ENCODE peak calls at places on chromosomes 1 and 21, in nine cellular contexts. One of them, this sample, is unnamed.

GRCh38 chr1:32878183-32878582 is 7.5 kb upstream of the FNDC5 start:
- DNase-seq in left ventricle myocardium inferior: no peak
- DNase-seq in MM.1S: no peak
- DNase-seq in endodermal cell: no peak
- DNase-seq in CD8-positive, alpha-beta T cell: no peak
- DNase-seq in upper lobe of right lung: no peak
- DNase-seq in sigmoid colon: no peak
- DNase-seq in stomach: no peak
- DNase-seq in A673: no peak
- DNase-seq in this sample: no peak

GRCh38 chr1:6546326-6546725 is 8.0 kb downstream of the NOL9 start:
- DNase-seq in left ventricle myocardium inferior: no peak
- DNase-seq in MM.1S: no peak
- DNase-seq in endodermal cell: no peak
- DNase-seq in CD8-positive, alpha-beta T cell: no peak
- DNase-seq in upper lobe of right lung: no peak
- DNase-seq in sigmoid colon: no peak
- DNase-seq in stomach: no peak
- DNase-seq in A673: no peak
- DNase-seq in this sample: no peak

GRCh38 chr1:65824103-65824502 is 31.4 kb downstream of the PDE4B start:
- DNase-seq in left ventricle myocardium inferior: no peak
- DNase-seq in MM.1S: no peak
- DNase-seq in endodermal cell: no peak
- DNase-seq in CD8-positive, alpha-beta T cell: no peak
- DNase-seq in upper lobe of right lung: no peak
- DNase-seq in sigmoid colon: no peak
- DNase-seq in stomach: no peak
- DNase-seq in A673: no peak
- DNase-seq in this sample: no peak

GRCh38 chr1:239558992-239559391 is 172.6 kb downstream of the CHRM3 start:
- DNase-seq in left ventricle myocardium inferior: no peak
- DNase-seq in MM.1S: no peak
- DNase-seq in endodermal cell: no peak
- DNase-seq in CD8-positive, alpha-beta T cell: no peak
- DNase-seq in upper lobe of right lung: no peak
- DNase-seq in sigmoid colon: no peak
- DNase-seq in stomach: no peak
- DNase-seq in A673: no peak
- DNase-seq in this sample: no peak

GRCh38 chr21:24969068-24969467 is 638.2 kb downstream of the MRPL39 start:
- DNase-seq in left ventricle myocardium inferior: no peak
- DNase-seq in MM.1S: peak; percentile 11
- DNase-seq in endodermal cell: no peak
- DNase-seq in CD8-positive, alpha-beta T cell: no peak
- DNase-seq in upper lobe of right lung: no peak
- DNase-seq in sigmoid colon: no peak
- DNase-seq in stomach: no peak
- DNase-seq in A673: no peak
- DNase-seq in this sample: no peak

GRCh38 chr1:203270448-203270847 is 34.9 kb upstream of the BTG2 start:
- DNase-seq in left ventricle myocardium inferior: no peak
- DNase-seq in MM.1S: peak; percentile 36
- DNase-seq in endodermal cell: peak; percentile 65
- DNase-seq in CD8-positive, alpha-beta T cell: no peak
- DNase-seq in upper lobe of right lung: no peak
- DNase-seq in sigmoid colon: no peak
- DNase-seq in stomach: no peak
- DNase-seq in A673: no peak
- DNase-seq in this sample: no peak

GRCh38 chr21:38833122-38833521 is 27.4 kb downstream of the ETS2 start:
- DNase-seq in left ventricle myocardium inferior: no peak
- DNase-seq in MM.1S: no peak
- DNase-seq in endodermal cell: peak; percentile 58
- DNase-seq in CD8-positive, alpha-beta T cell: no peak
- DNase-seq in upper lobe of right lung: no peak
- DNase-seq in sigmoid colon: no peak
- DNase-seq in stomach: no peak
- DNase-seq in A673: no peak
- DNase-seq in this sample: no peak

GRCh38 chr21:45618846-45619485 is 24.6 kb upstream of the PCBP3 start:
- DNase-seq in left ventricle myocardium inferior: no peak
- DNase-seq in MM.1S: no peak
- DNase-seq in endodermal cell: peak; percentile 44
- DNase-seq in CD8-positive, alpha-beta T cell: no peak
- DNase-seq in upper lobe of right lung: peak; percentile 49
- DNase-seq in sigmoid colon: no peak
- DNase-seq in stomach: no peak
- DNase-seq in A673: no peak
- DNase-seq in this sample: no peak

GRCh38 chr1:226397011-226397926 is 10.6 kb downstream of the PARP1 start:
- DNase-seq in left ventricle myocardium inferior: no peak
- DNase-seq in MM.1S: no peak
- DNase-seq in endodermal cell: no peak
- DNase-seq in CD8-positive, alpha-beta T cell: no peak
- DNase-seq in upper lobe of right lung: no peak
- DNase-seq in sigmoid colon: no peak
- DNase-seq in stomach: no peak
- DNase-seq in A673: no peak
- DNase-seq in this sample: no peak

GRCh38 chr1:155012052-155012546 is 9.5 kb downstream of the ZBTB7B start:
- DNase-seq in left ventricle myocardium inferior: peak; percentile 69
- DNase-seq in MM.1S: no peak
- DNase-seq in endodermal cell: peak; percentile 97
- DNase-seq in CD8-positive, alpha-beta T cell: no peak
- DNase-seq in upper lobe of right lung: peak; percentile 89
- DNase-seq in sigmoid colon: peak; percentile 90
- DNase-seq in stomach: peak; percentile 70
- DNase-seq in A673: peak; percentile 61
- DNase-seq in this sample: no peak

GRCh38 chr1:212485895-212486590 is 53.3 kb downstream of the NENF start:
- DNase-seq in left ventricle myocardium inferior: no peak
- DNase-seq in MM.1S: no peak
- DNase-seq in endodermal cell: peak; percentile 66
- DNase-seq in CD8-positive, alpha-beta T cell: no peak
- DNase-seq in upper lobe of right lung: peak; percentile 88
- DNase-seq in sigmoid colon: peak; percentile 83
- DNase-seq in stomach: peak; percentile 70
- DNase-seq in A673: no peak
- DNase-seq in this sample: no peak

GRCh38 chr1:202158810-202159533 is 1.4 kb downstream of the PTPN7 start:
- DNase-seq in left ventricle myocardium inferior: no peak
- DNase-seq in MM.1S: peak; percentile 75
- DNase-seq in endodermal cell: no peak
- DNase-seq in CD8-positive, alpha-beta T cell: no peak
- DNase-seq in upper lobe of right lung: peak; percentile 59
- DNase-seq in sigmoid colon: no peak
- DNase-seq in stomach: no peak
- DNase-seq in A673: no peak
- DNase-seq in this sample: no peak

DNA sequence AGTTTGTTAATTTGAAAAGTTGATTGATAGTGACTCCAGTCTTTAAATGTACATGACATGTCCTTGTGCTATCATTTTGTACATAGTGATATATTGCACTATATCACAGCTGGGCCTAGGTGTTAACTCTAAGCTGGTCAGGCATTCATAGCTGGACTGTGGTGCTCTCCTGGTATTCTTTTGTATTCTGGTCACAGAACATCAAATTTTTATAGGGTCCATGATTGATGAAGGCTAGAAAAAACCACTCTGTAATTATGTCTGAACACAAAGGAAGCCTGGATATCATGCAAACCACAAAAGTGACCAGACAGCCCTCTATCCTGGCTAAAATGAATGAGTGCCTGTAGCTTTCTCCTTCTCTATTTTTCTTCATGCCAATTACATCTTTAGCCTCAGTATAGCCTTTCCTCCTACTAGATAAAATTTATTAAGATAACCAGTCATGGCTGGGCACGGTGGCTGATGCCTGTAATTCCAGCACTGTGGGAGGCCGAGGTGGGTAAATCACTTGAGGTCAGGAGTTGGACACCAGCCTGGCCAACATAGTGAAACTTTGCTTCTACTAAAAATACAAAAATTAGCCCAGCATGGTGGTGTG is 134.9 kb upstream of the B3GALT2 start:
- DNase-seq in left ventricle myocardium inferior: no peak
- DNase-seq in MM.1S: no peak
- DNase-seq in endodermal cell: no peak
- DNase-seq in CD8-positive, alpha-beta T cell: no peak
- DNase-seq in upper lobe of right lung: no peak
- DNase-seq in sigmoid colon: no peak
- DNase-seq in stomach: no peak
- DNase-seq in A673: no peak
- DNase-seq in this sample: no peak
- H3K27ac ChIP-seq in left ventricle myocardium inferior: no peak overlapping the region
- H3K27ac ChIP-seq in MM.1S: no peak overlapping the region
- H3K27ac ChIP-seq in endodermal cell: no peak overlapping the region
- H3K27ac ChIP-seq in CD8-positive, alpha-beta T cell: no peak overlapping the region
- H3K27ac ChIP-seq in upper lobe of right lung: no peak overlapping the region
- H3K27ac ChIP-seq in sigmoid colon: no peak overlapping the region
- H3K27ac ChIP-seq in stomach: no peak overlapping the region
- H3K27ac ChIP-seq in A673: no peak overlapping the region
- H3K27ac ChIP-seq in this sample: no peak overlapping the region

GRCh38 chr21:41407541-41408460 is 18.2 kb upstream of the MX1 start:
- DNase-seq in left ventricle myocardium inferior: no peak
- DNase-seq in MM.1S: no peak
- DNase-seq in endodermal cell: peak; percentile 20
- DNase-seq in CD8-positive, alpha-beta T cell: no peak
- DNase-seq in upper lobe of right lung: no peak
- DNase-seq in sigmoid colon: no peak
- DNase-seq in stomach: no peak
- DNase-seq in A673: no peak
- DNase-seq in this sample: no peak

GRCh38 chr21:41410361-41410760 is 15.7 kb upstream of the MX1 start:
- DNase-seq in left ventricle myocardium inferior: no peak
- DNase-seq in MM.1S: no peak
- DNase-seq in endodermal cell: no peak
- DNase-seq in CD8-positive, alpha-beta T cell: no peak
- DNase-seq in upper lobe of right lung: no peak
- DNase-seq in sigmoid colon: no peak
- DNase-seq in stomach: no peak
- DNase-seq in A673: no peak
- DNase-seq in this sample: no peak

GRCh38 chr21:41410767-41411448 is 15.1 kb upstream of the MX1 start:
- DNase-seq in left ventricle myocardium inferior: no peak
- DNase-seq in MM.1S: no peak
- DNase-seq in endodermal cell: no peak
- DNase-seq in CD8-positive, alpha-beta T cell: no peak
- DNase-seq in upper lobe of right lung: no peak
- DNase-seq in sigmoid colon: no peak
- DNase-seq in stomach: no peak
- DNase-seq in A673: peak; percentile 28
- DNase-seq in this sample: no peak

GRCh38 chr21:41406340-41406739 is 19.7 kb upstream of the MX1 start:
- DNase-seq in left ventricle myocardium inferior: no peak
- DNase-seq in MM.1S: no peak
- DNase-seq in endodermal cell: no peak
- DNase-seq in CD8-positive, alpha-beta T cell: no peak
- DNase-seq in upper lobe of right lung: no peak
- DNase-seq in sigmoid colon: no peak
- DNase-seq in stomach: no peak
- DNase-seq in A673: no peak
- DNase-seq in this sample: no peak

DNA sequence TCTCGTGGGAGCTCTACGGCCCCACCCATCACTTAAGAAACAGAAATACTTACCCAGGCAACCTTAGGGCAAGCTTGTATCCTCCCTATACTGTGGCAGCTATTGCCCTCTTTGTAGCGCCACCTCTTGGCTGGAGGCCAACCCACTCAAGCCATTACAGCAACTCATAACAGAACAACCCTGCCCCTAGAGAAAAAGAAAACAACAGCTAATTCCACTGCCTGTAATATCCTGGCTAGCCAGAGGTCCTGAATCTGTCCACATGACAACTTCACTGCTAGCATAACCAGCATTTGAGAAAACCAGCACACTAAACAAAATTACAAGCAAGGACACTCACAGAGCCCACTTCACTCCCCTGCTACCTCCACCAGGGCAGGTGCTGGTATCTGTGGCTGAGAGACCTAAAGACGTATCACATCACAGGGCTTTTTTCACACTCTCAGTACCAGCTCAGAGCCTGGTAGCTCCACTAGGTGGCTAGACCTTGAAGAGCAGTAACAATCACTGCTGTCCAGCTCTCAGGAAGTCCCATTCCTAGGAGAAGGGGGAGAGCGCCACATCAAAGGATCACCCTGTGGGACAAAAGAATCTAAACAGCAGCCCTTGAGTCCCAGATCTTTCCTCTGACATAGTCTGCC is 14.5 kb upstream of the MX1 start:
- DNase-seq in left ventricle myocardium inferior: no peak
- DNase-seq in MM.1S: no peak
- DNase-seq in endodermal cell: peak; percentile 62
- DNase-seq in CD8-positive, alpha-beta T cell: no peak
- DNase-seq in upper lobe of right lung: peak; percentile 88
- DNase-seq in sigmoid colon: no peak
- DNase-seq in stomach: peak; percentile 74
- DNase-seq in A673: peak; percentile 18
- DNase-seq in this sample: peak; percentile 60
- TF ChIP-seq CTCF in left ventricle myocardium inferior: peak; percentile 43
- TF ChIP-seq CTCF in MM.1S: peak; percentile 19
- TF ChIP-seq CTCF in endodermal cell: peak; percentile 50
- TF ChIP-seq CTCF in CD8-positive, alpha-beta T cell: no peak
- TF ChIP-seq CTCF in upper lobe of right lung: peak; percentile 31
- TF ChIP-seq CTCF in sigmoid colon: no peak
- TF ChIP-seq CTCF in stomach: peak; percentile 18
- TF ChIP-seq CTCF in A673: no peak
- TF ChIP-seq CTCF in this sample: no peak

DNA sequence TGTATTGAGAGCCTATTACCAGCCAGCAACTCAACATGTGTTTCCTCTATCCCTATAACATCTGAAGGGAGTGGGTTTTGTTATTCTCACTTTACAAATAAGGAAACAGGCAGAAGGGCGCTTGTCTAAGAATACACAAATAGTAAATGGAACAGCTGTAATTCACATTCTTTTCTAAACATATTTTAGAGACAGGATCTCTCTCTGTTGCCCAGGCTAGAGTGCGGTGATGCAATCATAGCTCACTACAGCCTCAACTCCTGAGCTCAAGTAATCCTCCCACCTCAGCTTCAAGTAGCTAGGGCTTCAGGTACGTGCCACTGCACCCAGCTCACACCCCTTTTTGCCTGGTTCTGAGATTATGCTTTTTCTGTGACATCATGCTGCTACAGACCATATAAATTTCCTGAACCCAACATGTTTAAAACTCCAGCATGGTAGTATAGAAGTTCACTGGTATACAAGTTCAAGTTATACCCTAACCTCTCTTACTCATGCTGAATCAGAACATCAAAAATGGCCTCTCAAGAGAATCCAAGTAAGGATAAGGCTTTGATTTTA is 8.6 kb upstream of the TACSTD2 start:
- DNase-seq in left ventricle myocardium inferior: no peak
- DNase-seq in MM.1S: no peak
- DNase-seq in endodermal cell: no peak
- DNase-seq in CD8-positive, alpha-beta T cell: no peak
- DNase-seq in upper lobe of right lung: no peak
- DNase-seq in sigmoid colon: peak; percentile 71
- DNase-seq in stomach: no peak
- DNase-seq in A673: no peak
- DNase-seq in this sample: no peak
- H3K27ac ChIP-seq in left ventricle myocardium inferior: no peak overlapping the region
- H3K27ac ChIP-seq in MM.1S: no peak overlapping the region
- H3K27ac ChIP-seq in endodermal cell: no peak overlapping the region
- H3K27ac ChIP-seq in CD8-positive, alpha-beta T cell: no peak overlapping the region
- H3K27ac ChIP-seq in upper lobe of right lung: peak overlapping the region; percentile 76
- H3K27ac ChIP-seq in sigmoid colon: peak overlapping the region; percentile 66
- H3K27ac ChIP-seq in stomach: peak overlapping the region; percentile 58
- H3K27ac ChIP-seq in A673: no peak overlapping the region
- H3K27ac ChIP-seq in this sample: no peak overlapping the region

GRCh38 chr1:42887366-42887765 is 41.0 kb downstream of the ZNF691 start:
- DNase-seq in left ventricle myocardium inferior: no peak
- DNase-seq in MM.1S: no peak
- DNase-seq in endodermal cell: no peak
- DNase-seq in CD8-positive, alpha-beta T cell: no peak
- DNase-seq in upper lobe of right lung: no peak
- DNase-seq in sigmoid colon: no peak
- DNase-seq in stomach: no peak
- DNase-seq in A673: no peak
- DNase-seq in this sample: no peak
- TF ChIP-seq CTCF in left ventricle myocardium inferior: no peak
- TF ChIP-seq CTCF in MM.1S: no peak
- TF ChIP-seq CTCF in endodermal cell: no peak
- TF ChIP-seq CTCF in CD8-positive, alpha-beta T cell: no peak
- TF ChIP-seq CTCF in upper lobe of right lung: no peak
- TF ChIP-seq CTCF in sigmoid colon: no peak
- TF ChIP-seq CTCF in stomach: no peak
- TF ChIP-seq CTCF in A673: no peak
- TF ChIP-seq CTCF in this sample: no peak